ENCODE peak calls at places on chromosomes 2 and 18, in ten cellular contexts. V, M, A, X, J, L, B, Y, N and T are unnamed samples.

GRCh38 chr2:195318440-195319111 is 338.4 kb upstream of the SLC39A10 start:
- DNase-seq in V (no peak), L (peak; percentile 33), M (peak; percentile 24), A (peak; percentile 42), Y (no peak), B (peak; percentile 67), X (no peak), N (no peak), J (peak; percentile 34), T (no peak)

GRCh38 chr18:38563396-38563980 is 997.9 kb upstream of the CELF4 start:
- DNase-seq in M (no peak), L (no peak), B (no peak), V (no peak), A (no peak), Y (no peak), N (no peak), X (no peak), J (no peak), T (no peak)

GRCh38 chr18:12296457-12296856 is 11.6 kb upstream of the TUBB6 start:
- DNase-seq in J (no peak), X (no peak), M (no peak), A (no peak), Y (peak; percentile 13), N (no peak), V (no peak), B (no peak), L (no peak), T (peak; percentile 46)

GRCh38 chr2:231191896-231192872 is 6.2 kb upstream of the ARMC9 start:
- DNase-seq in L (no peak), B (peak; percentile 92), N (no peak), A (no peak), J (peak; percentile 96), V (peak; percentile 82), X (peak; percentile 79), Y (no peak), M (no peak), T (no peak)

GRCh38 chr2:204896146-204896545 is 350.9 kb downstream of the PARD3B start:
- DNase-seq in Y (no peak), B (no peak), J (no peak), N (no peak), L (no peak), M (no peak), V (no peak), X (no peak), A (no peak), T (no peak)

GRCh38 chr2:47002480-47003381 is 87.1 kb upstream of the MCFD2 start:
- DNase-seq in J (peak; percentile 53), B (peak; percentile 82), V (no peak), M (no peak), L (no peak), X (no peak), A (no peak), N (no peak), Y (no peak), T (no peak)

GRCh38 chr2:240818293-240818542 is 1.8 kb downstream of the KIF1A start:
- DNase-seq in V (no peak), L (no peak), X (no peak), Y (no peak), A (no peak), N (no peak), M (no peak), J (no peak), B (peak; percentile 73), T (no peak)

GRCh38 chr18:50659091-50660003 is 99.5 kb downstream of the MAPK4 start:
- DNase-seq in M (no peak), J (no peak), B (no peak), V (no peak), Y (no peak), A (no peak), L (no peak), X (no peak), N (no peak), T (peak; percentile 15)

GRCh38 chr2:161373939-161374338 is 42.2 kb upstream of the TBR1 start:
- DNase-seq in Y (no peak), B (peak; percentile 43), L (no peak), N (no peak), X (no peak), V (no peak), M (no peak), A (no peak), J (peak; percentile 48), T (no peak)

GRCh38 chr18:79611040-79611681 is 68.4 kb upstream of the CTDP1 start:
- DNase-seq in M (no peak), L (no peak), Y (no peak), V (no peak), A (no peak), J (peak; percentile 27), X (peak; percentile 34), N (no peak), B (peak; percentile 98), T (no peak)

GRCh38 chr2:100197643-100198153 is 55.3 kb upstream of the AFF3 start:
- DNase-seq in L (no peak), N (no peak), Y (no peak), X (no peak), A (no peak), V (no peak), B (peak; percentile 91), M (no peak), J (peak; percentile 87), T (no peak)

GRCh38 chr2:24903527-24904103 is 16.4 kb downstream of the ADCY3 start:
- DNase-seq in V (no peak), J (no peak), L (no peak), A (no peak), Y (peak; percentile 33), X (no peak), N (no peak), B (no peak), M (no peak), T (no peak)

GRCh38 chr2:129087133-129087813 is 768.6 kb upstream of the HS6ST1 start:
- DNase-seq in B (no peak), V (no peak), J (peak; percentile 35), L (no peak), M (no peak), A (no peak), X (no peak), Y (no peak), N (no peak), T (no peak)

GRCh38 chr18:47113796-47114540 is 36.3 kb downstream of the HDHD2 start:
- DNase-seq in Y (no peak), V (no peak), X (no peak), B (no peak), L (no peak), A (no peak), J (peak; percentile 68), N (no peak), M (no peak), T (no peak)

GRCh38 chr2:152861349-152861942 is 143.0 kb downstream of the ARL6IP6 start:
- DNase-seq in X (no peak), B (no peak), J (peak; percentile 14), N (no peak), M (no peak), V (no peak), A (peak; percentile 21), Y (no peak), L (no peak), T (no peak)

GRCh38 chr2:29281585-29281984 is 166.4 kb downstream of the CLIP4 start:
- DNase-seq in Y (no peak), J (peak; percentile 8), X (no peak), L (no peak), V (no peak), M (no peak), B (no peak), N (no peak), A (no peak), T (peak; percentile 43)